ENCODE peak calls at places on chromosomes 6 and 20, in four cellular contexts. H is SK-MEL-5, W is uterus, F is NCI-H345. G is an unnamed sample.

GRCh38 chr6:4280721-4281120 is 145.3 kb upstream of the ECI2 start:
- DNase-seq in H (peak; percentile 29), W (no peak), F (no peak), G (no peak)

GRCh38 chr20:64223526-64224067 is 32.0 kb upstream of the PCMTD2 start:
- DNase-seq in H (peak; percentile 43), W (peak; percentile 23), F (peak; percentile 31), G (peak; percentile 25)

GRCh38 chr6:83558975-83559374 is 46.6 kb downstream of the PRSS35 start:
- DNase-seq in H (no peak), W (no peak), F (no peak), G (no peak)

GRCh38 chr20:63829943-63830820 is 882 bp downstream of the ZBTB46 start:
- DNase-seq in H (no peak), W (peak; percentile 37), F (peak; percentile 50), G (no peak)

GRCh38 chr6:9025796-9026195 is 590.5 kb upstream of the SLC35B3 start:
- DNase-seq in H (no peak), W (no peak), F (no peak), G (no peak)

GRCh38 chr6:14857501-14857900 is 388.4 kb upstream of the JARID2 start:
- DNase-seq in H (no peak), W (no peak), F (no peak), G (no peak)

GRCh38 chr20:42138711-42139110 is 520.5 kb upstream of the CHD6 start:
- DNase-seq in H (no peak), W (no peak), F (no peak), G (no peak)

GRCh38 chr6:16130932-16131387 is 2.1 kb downstream of the MYLIP start:
- DNase-seq in H (peak; percentile 94), W (peak; percentile 78), F (peak; percentile 1), G (peak; percentile 66)

GRCh38 chr20:6976535-6976934 is 209.0 kb downstream of the BMP2 start:
- DNase-seq in H (no peak), W (no peak), F (no peak), G (no peak)

GRCh38 chr6:125567407-125567806 is 182.0 kb upstream of the HEY2 start:
- DNase-seq in H (no peak), W (no peak), F (no peak), G (no peak)